ENCODE peak calls at places on chromosome 2, in five cellular contexts. One of them, this sample, is unnamed.

GRCh38 chr2:191462370-191462769 is 215.6 kb upstream of the NABP1 start:
- DNase-seq in HS-5: no peak
- DNase-seq in cardiac fibroblast: no peak
- DNase-seq in AG08395: no peak
- DNase-seq in HL-60: no peak
- DNase-seq in this sample: no peak

GRCh38 chr2:17533546-17533945 is 7.0 kb upstream of the VSNL1 start:
- DNase-seq in HS-5: no peak
- DNase-seq in cardiac fibroblast: no peak
- DNase-seq in AG08395: no peak
- DNase-seq in HL-60: no peak
- DNase-seq in this sample: no peak

GRCh38 chr2:56474412-56475158 is 290.8 kb downstream of the CCDC85A start:
- DNase-seq in HS-5: peak
- DNase-seq in cardiac fibroblast: peak
- DNase-seq in AG08395: peak
- DNase-seq in HL-60: no peak
- DNase-seq in this sample: peak

GRCh38 chr2:132515010-132515409 is 98.4 kb downstream of the GPR39 start:
- DNase-seq in HS-5: no peak
- DNase-seq in cardiac fibroblast: no peak
- DNase-seq in AG08395: no peak
- DNase-seq in HL-60: no peak
- DNase-seq in this sample: no peak

GRCh38 chr2:84911135-84911678 is 5.8 kb downstream of the TMSB10 start:
- DNase-seq in HS-5: no peak
- DNase-seq in cardiac fibroblast: no peak
- DNase-seq in AG08395: no peak
- DNase-seq in HL-60: no peak
- DNase-seq in this sample: no peak

GRCh38 chr2:112718862-112719370 is 1.9 kb upstream of the NT5DC4 start:
- DNase-seq in HS-5: no peak
- DNase-seq in cardiac fibroblast: no peak
- DNase-seq in AG08395: no peak
- DNase-seq in HL-60: no peak
- DNase-seq in this sample: no peak

GRCh38 chr2:48249093-48249492 is 280.9 kb upstream of the STON1 start:
- DNase-seq in HS-5: no peak
- DNase-seq in cardiac fibroblast: peak
- DNase-seq in AG08395: peak
- DNase-seq in HL-60: no peak
- DNase-seq in this sample: no peak

GRCh38 chr2:73939419-73939818 is 12.7 kb downstream of the DGUOK start:
- DNase-seq in HS-5: peak
- DNase-seq in cardiac fibroblast: peak
- DNase-seq in AG08395: peak
- DNase-seq in HL-60: peak
- DNase-seq in this sample: no peak

GRCh38 chr2:217393585-217394032 is 533.7 kb upstream of the TNP1 start:
- DNase-seq in HS-5: peak
- DNase-seq in cardiac fibroblast: peak
- DNase-seq in AG08395: peak
- DNase-seq in HL-60: no peak
- DNase-seq in this sample: peak

GRCh38 chr2:144517825-144518699 is 1.9 kb downstream of the ZEB2 start:
- DNase-seq in HS-5: no peak
- DNase-seq in cardiac fibroblast: no peak
- DNase-seq in AG08395: no peak
- DNase-seq in HL-60: no peak
- DNase-seq in this sample: no peak

GRCh38 chr2:86068098-86069047 is 37.3 kb downstream of the POLR1A start:
- DNase-seq in HS-5: no peak
- DNase-seq in cardiac fibroblast: peak
- DNase-seq in AG08395: peak
- DNase-seq in HL-60: no peak
- DNase-seq in this sample: peak

GRCh38 chr2:63054812-63055509 is 4.3 kb downstream of the OTX1 start:
- DNase-seq in HS-5: no peak
- DNase-seq in cardiac fibroblast: no peak
- DNase-seq in AG08395: no peak
- DNase-seq in HL-60: no peak
- DNase-seq in this sample: no peak

GRCh38 chr2:49416252-49416651 is 261.9 kb upstream of the FSHR start:
- DNase-seq in HS-5: no peak
- DNase-seq in cardiac fibroblast: no peak
- DNase-seq in AG08395: no peak
- DNase-seq in HL-60: no peak
- DNase-seq in this sample: no peak

GRCh38 chr2:179460530-179460929 is 195.9 kb upstream of the SESTD1 start:
- DNase-seq in HS-5: peak
- DNase-seq in cardiac fibroblast: peak
- DNase-seq in AG08395: peak
- DNase-seq in HL-60: no peak
- DNase-seq in this sample: peak

GRCh38 chr2:154452471-154452870 is 246.0 kb upstream of the KCNJ3 start:
- DNase-seq in HS-5: no peak
- DNase-seq in cardiac fibroblast: no peak
- DNase-seq in AG08395: no peak
- DNase-seq in HL-60: no peak
- DNase-seq in this sample: no peak

GRCh38 chr2:135843671-135844070 is 6.7 kb upstream of the LCT start:
- DNase-seq in HS-5: no peak
- DNase-seq in cardiac fibroblast: no peak
- DNase-seq in AG08395: peak
- DNase-seq in HL-60: no peak
- DNase-seq in this sample: no peak

This sample was measured in retinal pigment epithelial cell.